ENCODE peak calls at places on chromosome 14, in ten cellular contexts. F is cardiac fibroblast; T is IMR-90; B is NCI-H1417; Y is Kasumi-1; D is renal cortical epithelial cell; Q is LoVo; E is A549; O is stimulated activated CD8-positive, alpha-beta memory T cell treated with anti-CD3 and anti-CD28 coated beads, Interleukin-4, amount 100 ng/mL, for 24 hours; I is AG20443. Z is an unnamed sample.

GRCh38 chr14:31969371-31969770 is 107.7 kb upstream of the ARHGAP5 start:
- DNase-seq in F (no peak), T (no peak), D (peak; percentile 69), O (no peak), Y (no peak), B (no peak), Q (peak; percentile 60), E (no peak), I (no peak), Z (no peak)

GRCh38 chr14:69592923-69593677 is 18.3 kb upstream of the SUSD6 start:
- DNase-seq in D (no peak), O (no peak), I (peak; percentile 67), E (no peak), B (no peak), Q (no peak), F (peak; percentile 79), Y (no peak), T (peak; percentile 69), Z (no peak)

GRCh38 chr14:29724991-29725390 is 202.7 kb downstream of the PRKD1 start:
- DNase-seq in I (no peak), B (peak; percentile 74), E (no peak), Q (no peak), O (no peak), T (peak; percentile 63), Y (no peak), D (peak; percentile 59), F (peak; percentile 54), Z (no peak)

GRCh38 chr14:77051101-77051500 is 22.6 kb upstream of the IRF2BPL start:
- DNase-seq in Y (no peak), Q (no peak), T (no peak), D (no peak), I (peak; percentile 51), E (no peak), O (no peak), B (no peak), F (no peak), Z (no peak)

GRCh38 chr14:43449291-43449690 is 1057.8 kb downstream of the FSCB start:
- DNase-seq in T (no peak), Y (no peak), D (no peak), F (peak; percentile 0), I (no peak), O (no peak), E (no peak), B (peak; percentile 46), Q (no peak), Z (no peak)

GRCh38 chr14:95045836-95046430 is 111.4 kb downstream of the DICER1 start:
- DNase-seq in F (no peak), I (no peak), O (no peak), T (no peak), Q (no peak), E (no peak), D (no peak), B (no peak), Y (no peak), Z (no peak)

GRCh38 chr14:96104469-96105057 is 65.4 kb downstream of the C14orf132 start:
- DNase-seq in Y (no peak), O (no peak), E (peak; percentile 75), B (no peak), T (peak; percentile 100), D (peak; percentile 95), F (peak; percentile 94), I (peak; percentile 98), Q (no peak), Z (no peak)

GRCh38 chr14:101335061-101335661 is 226.1 kb upstream of the DIO3 start:
- DNase-seq in D (no peak), E (no peak), I (no peak), Y (no peak), O (no peak), F (no peak), Q (no peak), T (no peak), B (no peak), Z (no peak)

GRCh38 chr14:71384007-71384605 is 476.8 kb downstream of the PCNX1 start:
- DNase-seq in B (no peak), Q (no peak), T (no peak), O (no peak), Y (no peak), E (no peak), I (no peak), D (no peak), F (no peak), Z (no peak)

GRCh38 chr14:100108042-100108825 is 43.0 kb downstream of the EVL start:
- DNase-seq in O (peak; percentile 84), E (peak; percentile 88), D (peak; percentile 35), F (peak; percentile 77), Q (peak; percentile 62), B (peak; percentile 78), T (peak; percentile 65), Y (peak; percentile 54), I (peak; percentile 91), Z (no peak)

GRCh38 chr14:35366048-35366428 is 38.5 kb downstream of the NFKBIA start:
- DNase-seq in T (peak; percentile 74), Y (no peak), D (no peak), E (no peak), B (no peak), Q (no peak), O (no peak), F (peak; percentile 76), I (peak; percentile 77), Z (no peak)

GRCh38 chr14:100504372-100505078 is 82.7 kb downstream of the BEGAIN start:
- DNase-seq in B (peak; percentile 27), T (peak; percentile 28), Y (no peak), Q (no peak), F (peak; percentile 58), E (no peak), D (peak; percentile 6), I (no peak), O (no peak), Z (no peak)

GRCh38 chr14:52961060-52961639 is 10.3 kb upstream of the FERMT2 start:
- DNase-seq in I (peak; percentile 71), O (no peak), D (peak; percentile 71), Q (peak; percentile 68), T (peak; percentile 68), F (peak; percentile 82), E (peak; percentile 73), Y (peak; percentile 73), B (peak; percentile 95), Z (peak; percentile 17)

GRCh38 chr14:73059326-73059725 is 992 bp downstream of the RBM25 start:
- DNase-seq in T (peak; percentile 16), E (peak; percentile 33), O (no peak), Q (no peak), F (peak; percentile 38), B (peak; percentile 69), I (peak; percentile 51), Y (peak; percentile 22), D (no peak), Z (peak; percentile 34)

GRCh38 chr14:77139540-77140342 is 1.9 kb downstream of the ZDHHC22 start:
- DNase-seq in I (peak; percentile 71), O (no peak), D (no peak), F (peak; percentile 27), E (peak; percentile 89), T (no peak), Q (no peak), Y (peak; percentile 43), B (peak; percentile 78), Z (no peak)

GRCh38 chr14:22887990-22888378 is 5.0 kb downstream of the REM2 start:
- DNase-seq in B (no peak), E (no peak), I (no peak), Q (no peak), O (no peak), T (no peak), F (no peak), D (no peak), Y (no peak), Z (no peak)

GRCh38 chr14:102878174-102878969 is 44.1 kb upstream of the AMN start:
- DNase-seq in Q (no peak), B (no peak), I (no peak), T (no peak), F (no peak), D (no peak), O (no peak), Y (no peak), E (no peak), Z (no peak)

GRCh38 chr14:74333909-74334308 is 14.4 kb upstream of the VRTN start:
- DNase-seq in E (no peak), O (no peak), T (peak; percentile 85), B (no peak), Q (peak; percentile 18), Y (no peak), I (peak; percentile 57), F (peak; percentile 69), D (peak; percentile 40), Z (no peak)

GRCh38 chr14:96627811-96628775 is 125.9 kb downstream of the PAPOLA start:
- DNase-seq in Q (no peak), Y (no peak), T (no peak), B (no peak), O (no peak), I (no peak), F (no peak), D (no peak), E (no peak), Z (no peak)

GRCh38 chr14:39025810-39026627 is 77.0 kb downstream of the SEC23A start:
- DNase-seq in T (no peak), O (no peak), Y (peak; percentile 38), D (no peak), I (no peak), Q (no peak), B (peak; percentile 52), F (peak; percentile 57), E (no peak), Z (no peak)

GRCh38 chr14:28398501-28398900 is 368.1 kb upstream of the FOXG1 start:
- DNase-seq in T (no peak), I (no peak), B (no peak), D (no peak), Y (no peak), F (no peak), O (no peak), E (no peak), Q (no peak), Z (no peak)

GRCh38 chr14:67646136-67646535 is 26.4 kb downstream of the ARG2 start:
- DNase-seq in Y (no peak), E (no peak), I (no peak), Q (no peak), F (no peak), O (no peak), T (no peak), B (no peak), D (peak; percentile 92), Z (no peak)

GRCh38 chr14:66038214-66038977 is 447.8 kb upstream of the CCDC196 start:
- DNase-seq in D (peak; percentile 88), B (no peak), Q (no peak), I (peak; percentile 58), O (no peak), T (peak; percentile 0), Y (peak; percentile 84), F (peak; percentile 84), E (no peak), Z (no peak)

GRCh38 chr14:80764496-80764895 is 177.0 kb downstream of the CEP128 start:
- DNase-seq in O (no peak), T (peak; percentile 34), F (peak; percentile 6), D (peak; percentile 56), E (no peak), Y (no peak), I (no peak), Q (no peak), B (no peak), Z (no peak)

Z was measured in cerebellum.